ENCODE peak calls at places on chromosomes 12 and 14, in five cellular contexts. One of them, this sample, is unnamed. For H3K9me3, the result is how much of the 10 kb centered on the place peaks cover.

GRCh38 chr14:37417833-37418232 is 177.2 kb downstream of the FOXA1 start:
- DNase-seq in A549: no peak
- DNase-seq in mesenchymal stem cell: no peak
- DNase-seq in aorta: no peak
- DNase-seq in colonic mucosa: no peak
- DNase-seq in this sample: no peak

GRCh38 chr12:64968989-64969819 is 144.8 kb downstream of the TBC1D30 start:
- DNase-seq in aorta: no peak
- DNase-seq in mesenchymal stem cell: peak
- DNase-seq in colonic mucosa: no peak
- DNase-seq in A549: peak
- DNase-seq in this sample: peak

GRCh38 chr12:12611512-12612306 is at the start of gene CREBL2:
- DNase-seq in colonic mucosa: peak
- DNase-seq in A549: peak
- DNase-seq in mesenchymal stem cell: peak
- DNase-seq in aorta: peak
- DNase-seq in this sample: peak

GRCh38 chr14:62778847-62779246 is 266.4 kb downstream of the KCNH5 start:
- DNase-seq in aorta: no peak
- DNase-seq in mesenchymal stem cell: peak
- DNase-seq in A549: no peak
- DNase-seq in colonic mucosa: no peak
- DNase-seq in this sample: peak

GRCh38 chr14:74573421-74574091 is 38.5 kb downstream of the LTBP2 start:
- DNase-seq in aorta: peak
- DNase-seq in A549: no peak
- DNase-seq in colonic mucosa: no peak
- DNase-seq in mesenchymal stem cell: no peak
- DNase-seq in this sample: no peak

GRCh38 chr12:98332626-98333025 is 182.8 kb upstream of the TMPO start:
- DNase-seq in colonic mucosa: no peak
- DNase-seq in mesenchymal stem cell: no peak
- DNase-seq in A549: peak
- DNase-seq in aorta: no peak
- DNase-seq in this sample: no peak

GRCh38 chr12:42935756-42936155 is 346.2 kb upstream of the PRICKLE1 start:
- DNase-seq in mesenchymal stem cell: peak
- DNase-seq in colonic mucosa: no peak
- DNase-seq in A549: peak
- DNase-seq in aorta: no peak
- DNase-seq in this sample: peak

GRCh38 chr14:21092147-21093011 is 6.1 kb downstream of the ZNF219 start:
- DNase-seq in aorta: peak
- DNase-seq in A549: peak
- DNase-seq in mesenchymal stem cell: peak
- DNase-seq in colonic mucosa: peak
- DNase-seq in this sample: no peak

GRCh38 chr12:75480469-75480949 is at the start of gene GLIPR1:
- DNase-seq in aorta: peak
- DNase-seq in mesenchymal stem cell: peak
- DNase-seq in A549: peak
- DNase-seq in colonic mucosa: peak
- DNase-seq in this sample: peak

GRCh38 chr12:107359382-107359781 is 266.0 kb upstream of the CRY1 start:
- DNase-seq in A549: peak
- DNase-seq in mesenchymal stem cell: no peak
- DNase-seq in aorta: no peak
- DNase-seq in colonic mucosa: no peak
- DNase-seq in this sample: peak

GRCh38 chr14:68640293-68640574 is 152.6 kb downstream of the ZFP36L1 start:
- DNase-seq in aorta: no peak
- DNase-seq in mesenchymal stem cell: no peak
- DNase-seq in colonic mucosa: no peak
- DNase-seq in A549: no peak
- DNase-seq in this sample: no peak

GRCh38 chr12:51886021-51886710 is 1.7 kb upstream of the ANKRD33 start:
- DNase-seq in A549: peak
- DNase-seq in colonic mucosa: peak
- DNase-seq in mesenchymal stem cell: peak
- DNase-seq in aorta: peak
- DNase-seq in this sample: peak

GRCh38 chr12:116954700-116955381 is 44.1 kb downstream of the FBXW8 start:
- DNase-seq in A549: no peak
- DNase-seq in colonic mucosa: no peak
- DNase-seq in mesenchymal stem cell: no peak
- DNase-seq in aorta: no peak
- DNase-seq in this sample: no peak

GRCh38 chr12:108477055-108477880 is 37.8 kb upstream of the FICD start:
- DNase-seq in colonic mucosa: no peak
- DNase-seq in aorta: no peak
- DNase-seq in mesenchymal stem cell: no peak
- DNase-seq in A549: peak
- DNase-seq in this sample: no peak

GRCh38 chr14:61598980-61599379 is 96.3 kb upstream of the HIF1A start:
- DNase-seq in aorta: no peak
- DNase-seq in colonic mucosa: no peak
- DNase-seq in mesenchymal stem cell: no peak
- DNase-seq in A549: no peak
- DNase-seq in this sample: no peak

GRCh38 chr14:29724991-29725390 is 202.7 kb downstream of the PRKD1 start:
- DNase-seq in colonic mucosa: no peak
- DNase-seq in A549: peak
- DNase-seq in mesenchymal stem cell: peak
- DNase-seq in aorta: no peak
- DNase-seq in this sample: no peak

GRCh38 chr12:88299567-88300101 is 157.5 kb downstream of the TMTC3 start:
- DNase-seq in mesenchymal stem cell: peak
- DNase-seq in aorta: peak
- DNase-seq in colonic mucosa: no peak
- DNase-seq in A549: peak
- DNase-seq in this sample: peak

GRCh38 chr12:69556383-69556782 is 28.9 kb upstream of the CCT2 start:
- DNase-seq in A549: no peak
- DNase-seq in mesenchymal stem cell: no peak
- DNase-seq in aorta: no peak
- DNase-seq in colonic mucosa: no peak
- DNase-seq in this sample: no peak

GRCh38 chr12:53695148-53696138 is 19.6 kb upstream of the ATP5MC2 start:
- DNase-seq in aorta: no peak
- DNase-seq in colonic mucosa: peak
- DNase-seq in mesenchymal stem cell: peak
- DNase-seq in A549: peak
- DNase-seq in this sample: no peak

GRCh38 chr14:85856430-85856829 is 326.5 kb downstream of the FLRT2 start:
- DNase-seq in colonic mucosa: no peak
- DNase-seq in mesenchymal stem cell: no peak
- DNase-seq in aorta: no peak
- DNase-seq in A549: no peak
- DNase-seq in this sample: no peak

GRCh38 chr14:71592361-71592760 is 339.9 kb upstream of the RGS6 start:
- DNase-seq in aorta: no peak
- DNase-seq in A549: no peak
- DNase-seq in mesenchymal stem cell: no peak
- DNase-seq in colonic mucosa: no peak
- DNase-seq in this sample: no peak

GRCh38 chr12:78863482-78864427 is 819 bp upstream of the SYT1 start:
- DNase-seq in aorta: peak
- DNase-seq in colonic mucosa: peak
- DNase-seq in mesenchymal stem cell: peak
- DNase-seq in A549: peak
- DNase-seq in this sample: no peak

GRCh38 chr12:21428241-21428640 is 9.2 kb upstream of the PYROXD1 start:
- DNase-seq in aorta: no peak
- DNase-seq in A549: no peak
- DNase-seq in colonic mucosa: no peak
- DNase-seq in mesenchymal stem cell: peak
- DNase-seq in this sample: no peak

GRCh38 chr14:51852541-51852940 is 7.9 kb upstream of the GNG2 start:
- DNase-seq in A549: no peak
- DNase-seq in colonic mucosa: no peak
- DNase-seq in mesenchymal stem cell: no peak
- DNase-seq in aorta: no peak
- DNase-seq in this sample: no peak

GRCh38 chr12:49227701-49228100 is 37.2 kb upstream of the TUBA1C start:
- DNase-seq in mesenchymal stem cell: no peak
- DNase-seq in aorta: no peak
- DNase-seq in colonic mucosa: no peak
- DNase-seq in A549: no peak
- DNase-seq in this sample: no peak

GRCh38 chr12:132305991-132306884 is 23.2 kb downstream of the GALNT9 start:
- DNase-seq in colonic mucosa: no peak
- DNase-seq in aorta: peak
- DNase-seq in mesenchymal stem cell: no peak
- DNase-seq in A549: no peak
- DNase-seq in this sample: no peak

GRCh38 chr12:52872644-52873384 is 24.0 kb upstream of the KRT78 start:
- DNase-seq in mesenchymal stem cell: no peak
- DNase-seq in colonic mucosa: peak
- DNase-seq in aorta: peak
- DNase-seq in A549: peak
- DNase-seq in this sample: no peak

GRCh38 chr14:76910371-76910890 is 84.2 kb downstream of the LRRC74A start:
- DNase-seq in colonic mucosa: no peak
- DNase-seq in mesenchymal stem cell: no peak
- DNase-seq in aorta: no peak
- DNase-seq in A549: no peak
- DNase-seq in this sample: no peak

GRCh38 chr12:74488134-74488533 is 49.5 kb upstream of the ATXN7L3B start:
- DNase-seq in aorta: no peak
- DNase-seq in mesenchymal stem cell: no peak
- DNase-seq in A549: no peak
- DNase-seq in colonic mucosa: no peak
- DNase-seq in this sample: no peak

GRCh38 chr12:30978639-30979038 is 52.1 kb downstream of the TSPAN11 start:
- DNase-seq in colonic mucosa: peak
- DNase-seq in aorta: no peak
- DNase-seq in A549: no peak
- DNase-seq in mesenchymal stem cell: no peak
- DNase-seq in this sample: no peak

GRCh38 chr14:50003213-50004021 is 110.5 kb downstream of the ARF6 start:
- DNase-seq in aorta: peak
- DNase-seq in colonic mucosa: peak
- DNase-seq in mesenchymal stem cell: peak
- DNase-seq in A549: peak
- DNase-seq in this sample: no peak

GRCh38 chr14:61420326-61420725 is 98.9 kb downstream of the PRKCH start:
- DNase-seq in mesenchymal stem cell: no peak
- DNase-seq in A549: peak
- DNase-seq in aorta: no peak
- DNase-seq in colonic mucosa: no peak
- DNase-seq in this sample: no peak

GRCh38 chr14:90455100-90455571 is 58.3 kb downstream of the CALM1 start:
- DNase-seq in mesenchymal stem cell: no peak
- DNase-seq in A549: no peak
- DNase-seq in aorta: no peak
- DNase-seq in colonic mucosa: no peak
- DNase-seq in this sample: no peak

GRCh38 chr14:90452366-90452765 is 55.5 kb downstream of the CALM1 start:
- DNase-seq in A549: no peak
- DNase-seq in colonic mucosa: no peak
- DNase-seq in mesenchymal stem cell: no peak
- DNase-seq in aorta: no peak
- DNase-seq in this sample: no peak

GRCh38 chr14:90451953-90452352 is 55.1 kb downstream of the CALM1 start:
- DNase-seq in colonic mucosa: no peak
- DNase-seq in mesenchymal stem cell: no peak
- DNase-seq in A549: no peak
- DNase-seq in aorta: no peak
- DNase-seq in this sample: no peak

GRCh38 chr14:90454041-90455000 is 57.5 kb downstream of the CALM1 start:
- DNase-seq in mesenchymal stem cell: peak
- DNase-seq in colonic mucosa: peak
- DNase-seq in A549: peak
- DNase-seq in aorta: peak
- DNase-seq in this sample: peak

DNA sequence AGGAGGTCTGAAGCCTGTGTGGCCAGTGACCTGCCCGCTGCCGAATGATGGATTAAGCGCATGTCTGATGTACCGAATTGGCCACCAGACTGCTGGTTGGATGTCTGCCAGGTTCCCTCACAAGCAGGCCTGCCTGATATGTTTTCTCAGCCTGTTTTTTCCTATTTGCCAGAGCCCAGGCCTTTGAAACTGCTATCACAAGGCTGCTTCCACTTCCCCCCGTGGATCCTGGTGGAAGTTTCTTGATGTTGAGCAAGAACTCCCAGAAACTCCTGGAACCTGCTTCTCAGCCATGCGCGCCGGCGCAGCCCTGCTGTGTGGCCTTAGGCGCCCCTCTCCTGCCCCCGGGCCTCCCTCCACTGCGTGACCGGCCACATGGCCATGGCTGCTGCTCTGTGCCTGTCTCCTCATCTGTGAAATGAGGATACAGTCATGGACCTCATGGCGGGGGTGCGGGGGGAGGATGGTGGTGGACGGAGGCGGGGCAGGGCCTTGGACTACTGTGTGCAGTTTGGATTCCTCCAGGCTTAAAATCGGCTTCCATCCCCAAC is 56.6 kb downstream of the CALM1 start:
- DNase-seq in mesenchymal stem cell: no peak
- DNase-seq in colonic mucosa: no peak
- DNase-seq in A549: no peak
- DNase-seq in aorta: no peak
- DNase-seq in this sample: no peak
- H3K27ac ChIP-seq in mesenchymal stem cell: no peak
- H3K27ac ChIP-seq in colonic mucosa: no peak
- H3K27ac ChIP-seq in A549: no peak
- H3K27ac ChIP-seq in aorta: no peak
- H3K27ac ChIP-seq in this sample: no peak

DNA sequence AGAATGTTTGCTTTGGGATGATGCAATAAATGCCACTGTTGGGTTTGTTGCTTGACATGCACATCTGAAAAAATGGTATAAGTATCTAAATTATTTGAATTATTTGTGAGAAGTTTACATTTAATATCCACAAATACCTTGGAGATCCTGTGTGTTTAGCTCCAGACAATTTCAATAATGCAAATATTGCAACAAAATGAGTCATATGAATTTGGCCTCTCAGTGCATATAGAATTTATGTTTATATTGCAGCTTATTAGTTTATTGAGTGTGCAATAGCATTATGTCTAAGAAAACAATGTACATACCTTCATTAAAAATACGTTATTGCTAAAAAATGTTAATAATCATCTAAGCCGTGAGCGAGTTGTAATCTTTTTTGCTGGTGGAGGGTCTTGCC is 153.3 kb downstream of the FSCB start:
- DNase-seq in colonic mucosa: no peak
- DNase-seq in mesenchymal stem cell: no peak
- DNase-seq in aorta: no peak
- DNase-seq in A549: no peak
- DNase-seq in this sample: no peak
- H3K9me3 ChIP-seq in colonic mucosa: under half
- H3K9me3 ChIP-seq in mesenchymal stem cell: under half
- H3K9me3 ChIP-seq in aorta: under half
- H3K9me3 ChIP-seq in A549: under half
- H3K9me3 ChIP-seq in this sample: under half

GRCh38 chr12:92462049-92462448 is 240.7 kb upstream of the PLEKHG7 start:
- DNase-seq in A549: no peak
- DNase-seq in mesenchymal stem cell: peak
- DNase-seq in colonic mucosa: no peak
- DNase-seq in aorta: no peak
- DNase-seq in this sample: no peak
- H3K27ac ChIP-seq in A549: no peak
- H3K27ac ChIP-seq in mesenchymal stem cell: no peak
- H3K27ac ChIP-seq in colonic mucosa: no peak
- H3K27ac ChIP-seq in aorta: no peak
- H3K27ac ChIP-seq in this sample: no peak

GRCh38 chr14:94075008-94075407 is 6.0 kb downstream of the DDX24 start:
- DNase-seq in aorta: no peak
- DNase-seq in colonic mucosa: no peak
- DNase-seq in mesenchymal stem cell: no peak
- DNase-seq in A549: no peak
- DNase-seq in this sample: no peak
- H3K9me3 ChIP-seq in aorta: under half
- H3K9me3 ChIP-seq in colonic mucosa: under half
- H3K9me3 ChIP-seq in mesenchymal stem cell: under half
- H3K9me3 ChIP-seq in A549: half or more
- H3K9me3 ChIP-seq in this sample: under half